ENCODE peak calls at places on chromosomes 1 and 21, in five cellular contexts. U is NCI-H1694, G is fibroblast of mammary gland, Z is RCC 7860, N is neuronal stem cell. C is an unnamed sample.

GRCh38 chr1:14835725-14836124 is 237.2 kb downstream of the KAZN start:
- DNase-seq in Z (no peak), U (no peak), G (peak), N (no peak), C (no peak)

GRCh38 chr1:20440785-20441200 is 45.2 kb downstream of the CAMK2N1 start:
- DNase-seq in N (peak), G (peak), U (peak), Z (peak), C (peak)

GRCh38 chr21:45923146-45923545 is 58.4 kb upstream of the COL6A1 start:
- DNase-seq in N (peak), Z (no peak), U (no peak), G (peak), C (peak)

GRCh38 chr1:59146651-59147358 is 150.1 kb upstream of the FGGY start:
- DNase-seq in N (peak), Z (peak), G (peak), U (no peak), C (no peak)

GRCh38 chr1:5907386-5907785 is 84.8 kb downstream of the NPHP4 start:
- DNase-seq in N (no peak), Z (no peak), U (no peak), G (no peak), C (no peak)

GRCh38 chr1:15915991-15916390 is 59.9 kb downstream of the ZBTB17 start:
- DNase-seq in Z (no peak), N (no peak), U (no peak), G (peak), C (no peak)

GRCh38 chr1:163768581-163768980 is 446.8 kb downstream of the NUF2 start:
- DNase-seq in G (peak), Z (no peak), N (no peak), U (no peak), C (no peak)

GRCh38 chr21:45405271-45405818 is 380 bp downstream of the COL18A1 start:
- DNase-seq in G (peak), N (no peak), U (no peak), Z (no peak), C (no peak)

GRCh38 chr1:45843474-45843905 is 40.1 kb downstream of the MAST2 start:
- DNase-seq in Z (peak), N (no peak), G (peak), U (no peak), C (peak)